ENCODE peak calls at places on chromosomes 6 and 20, in ten cellular contexts. M is stimulated activated CD8-positive, alpha-beta memory T cell treated with anti-CD3 and anti-CD28 coated beads, Interleukin-12 subunit alpha, Interleukin-12 subunit beta, amount 100 ng/mL, for 4 hours; G is GM04504; F is endothelial cell; Q is NCI-H1092; B is ELF-1; L is EL; Z is GM23338; V is activated CD4-positive, alpha-beta T cell treated with anti-CD3 and anti-CD28 coated beads, Interleukin-2, amount 50 U/mL, for 1 hour; H is endodermal cell. O is an unnamed sample.

GRCh38 chr6:5303711-5304110 is 42.4 kb downstream of the FARS2 start:
- DNase-seq in M (no peak), G (no peak), F (no peak), Q (no peak), B (no peak), L (no peak), Z (no peak), V (no peak), H (no peak), O (no peak)

GRCh38 chr6:26187981-26188635 is 100.9 kb downstream of the HFE start:
- DNase-seq in M (no peak), G (no peak), F (no peak), Q (no peak), B (peak), L (peak), Z (peak), V (peak), H (peak), O (peak)

GRCh38 chr6:108243836-108244235 is 17.0 kb downstream of the SNX3 start:
- DNase-seq in M (no peak), G (no peak), F (no peak), Q (no peak), B (no peak), L (no peak), Z (no peak), V (no peak), H (no peak), O (no peak)

GRCh38 chr20:62686869-62687830 is 21.5 kb upstream of the NTSR1 start:
- DNase-seq in M (no peak), G (no peak), F (no peak), Q (no peak), B (no peak), L (no peak), Z (no peak), V (no peak), H (no peak), O (no peak)

GRCh38 chr6:35550437-35550836 is 37.7 kb upstream of the TULP1 start:
- DNase-seq in M (no peak), G (no peak), F (no peak), Q (no peak), B (no peak), L (no peak), Z (no peak), V (no peak), H (no peak), O (no peak)

GRCh38 chr20:13424174-13424833 is 203.2 kb downstream of the ISM1 start:
- DNase-seq in M (no peak), G (no peak), F (no peak), Q (no peak), B (no peak), L (no peak), Z (no peak), V (no peak), H (no peak), O (no peak)

GRCh38 chr6:13012271-13012670 is 295.7 kb downstream of the PHACTR1 start:
- DNase-seq in M (no peak), G (no peak), F (no peak), Q (no peak), B (peak), L (no peak), Z (no peak), V (no peak), H (no peak), O (no peak)

GRCh38 chr6:65558071-65558470 is 149.0 kb downstream of the EYS start:
- DNase-seq in M (no peak), G (no peak), F (no peak), Q (no peak), B (no peak), L (no peak), Z (no peak), V (no peak), H (no peak), O (no peak)

GRCh38 chr6:148085651-148086321 is 256.9 kb upstream of the SASH1 start:
- DNase-seq in M (no peak), G (no peak), F (no peak), Q (no peak), B (no peak), L (peak), Z (no peak), V (no peak), H (no peak), O (no peak)

GRCh38 chr20:57272883-57273282 is 6.4 kb upstream of the BMP7 start:
- DNase-seq in M (no peak), G (no peak), F (no peak), Q (no peak), B (no peak), L (no peak), Z (no peak), V (no peak), H (peak), O (no peak)

O was measured in T-cell.